ENCODE peak calls at places on chromosomes 16 and 17, in nine cellular contexts. One of them, this sample, is unnamed. For H3K4me1, the result is how much of the 10 kb centered on the place peaks cover.

GRCh38 chr16:7304257-7304656 is 28.4 kb upstream of the RBFOX1 start:
- DNase-seq in neural progenitor cell: peak
- DNase-seq in A549: no peak
- DNase-seq in left ventricle myocardium inferior: no peak
- DNase-seq in lung: no peak
- DNase-seq in heart right ventricle: no peak
- DNase-seq in GM23338: no peak
- DNase-seq in CD8-positive, alpha-beta memory T cell: no peak
- DNase-seq in H1: no peak
- DNase-seq in this sample: no peak

GRCh38 chr17:76196675-76197074 is 43.6 kb downstream of the RNF157 start:
- DNase-seq in left ventricle myocardium inferior: peak
- DNase-seq in heart right ventricle: peak
- DNase-seq in lung: peak
- DNase-seq in A549: no peak
- DNase-seq in CD8-positive, alpha-beta memory T cell: no peak
- DNase-seq in H1: no peak
- DNase-seq in GM23338: no peak
- DNase-seq in neural progenitor cell: no peak
- DNase-seq in this sample: no peak

GRCh38 chr17:7046127-7046724 is 2.3 kb upstream of the SLC16A11 start:
- DNase-seq in left ventricle myocardium inferior: no peak
- DNase-seq in A549: no peak
- DNase-seq in heart right ventricle: no peak
- DNase-seq in neural progenitor cell: peak
- DNase-seq in H1: no peak
- DNase-seq in GM23338: peak
- DNase-seq in CD8-positive, alpha-beta memory T cell: no peak
- DNase-seq in lung: peak
- DNase-seq in this sample: peak

GRCh38 chr17:28279411-28279810 is 39.6 kb upstream of the TMEM97 start:
- DNase-seq in H1: no peak
- DNase-seq in lung: no peak
- DNase-seq in heart right ventricle: no peak
- DNase-seq in A549: no peak
- DNase-seq in left ventricle myocardium inferior: no peak
- DNase-seq in CD8-positive, alpha-beta memory T cell: no peak
- DNase-seq in GM23338: no peak
- DNase-seq in neural progenitor cell: no peak
- DNase-seq in this sample: no peak

GRCh38 chr17:31493656-31494155 is 102.2 kb downstream of the RAB11FIP4 start:
- DNase-seq in CD8-positive, alpha-beta memory T cell: no peak
- DNase-seq in H1: no peak
- DNase-seq in heart right ventricle: no peak
- DNase-seq in lung: no peak
- DNase-seq in GM23338: no peak
- DNase-seq in left ventricle myocardium inferior: no peak
- DNase-seq in neural progenitor cell: no peak
- DNase-seq in A549: no peak
- DNase-seq in this sample: peak

GRCh38 chr16:14486520-14487303 is 143.3 kb downstream of the PARN start:
- DNase-seq in lung: peak
- DNase-seq in A549: peak
- DNase-seq in heart right ventricle: peak
- DNase-seq in GM23338: peak
- DNase-seq in CD8-positive, alpha-beta memory T cell: no peak
- DNase-seq in neural progenitor cell: peak
- DNase-seq in H1: no peak
- DNase-seq in left ventricle myocardium inferior: peak
- DNase-seq in this sample: peak

GRCh38 chr17:61335845-61336655 is 63.6 kb upstream of the TBX2 start:
- DNase-seq in heart right ventricle: peak
- DNase-seq in GM23338: no peak
- DNase-seq in A549: no peak
- DNase-seq in CD8-positive, alpha-beta memory T cell: no peak
- DNase-seq in H1: no peak
- DNase-seq in left ventricle myocardium inferior: no peak
- DNase-seq in lung: peak
- DNase-seq in neural progenitor cell: no peak
- DNase-seq in this sample: peak

GRCh38 chr17:61648587-61648986 is 57.6 kb upstream of the NACA2 start:
- DNase-seq in left ventricle myocardium inferior: no peak
- DNase-seq in neural progenitor cell: no peak
- DNase-seq in H1: no peak
- DNase-seq in A549: no peak
- DNase-seq in GM23338: no peak
- DNase-seq in CD8-positive, alpha-beta memory T cell: no peak
- DNase-seq in heart right ventricle: no peak
- DNase-seq in lung: no peak
- DNase-seq in this sample: no peak

GRCh38 chr17:752620-753219 is 656 bp upstream of the GEMIN4 start:
- DNase-seq in H1: no peak
- DNase-seq in neural progenitor cell: peak
- DNase-seq in left ventricle myocardium inferior: peak
- DNase-seq in A549: peak
- DNase-seq in GM23338: peak
- DNase-seq in CD8-positive, alpha-beta memory T cell: no peak
- DNase-seq in heart right ventricle: peak
- DNase-seq in lung: peak
- DNase-seq in this sample: peak

GRCh38 chr16:21723532-21723931 is 59.8 kb downstream of the OTOA start:
- DNase-seq in neural progenitor cell: no peak
- DNase-seq in lung: no peak
- DNase-seq in left ventricle myocardium inferior: no peak
- DNase-seq in A549: no peak
- DNase-seq in GM23338: no peak
- DNase-seq in CD8-positive, alpha-beta memory T cell: no peak
- DNase-seq in H1: no peak
- DNase-seq in heart right ventricle: no peak
- DNase-seq in this sample: no peak

GRCh38 chr17:47205419-47205963 is 3.7 kb upstream of the MYL4 start:
- DNase-seq in A549: no peak
- DNase-seq in GM23338: peak
- DNase-seq in left ventricle myocardium inferior: peak
- DNase-seq in heart right ventricle: peak
- DNase-seq in H1: no peak
- DNase-seq in CD8-positive, alpha-beta memory T cell: peak
- DNase-seq in neural progenitor cell: no peak
- DNase-seq in lung: peak
- DNase-seq in this sample: peak

GRCh38 chr17:65185686-65186382 is 48.7 kb downstream of the RGS9 start:
- DNase-seq in GM23338: peak
- DNase-seq in lung: no peak
- DNase-seq in A549: no peak
- DNase-seq in left ventricle myocardium inferior: no peak
- DNase-seq in heart right ventricle: no peak
- DNase-seq in CD8-positive, alpha-beta memory T cell: no peak
- DNase-seq in neural progenitor cell: no peak
- DNase-seq in H1: no peak
- DNase-seq in this sample: no peak

GRCh38 chr16:17470871-17471744 is at the start of gene XYLT1:
- DNase-seq in CD8-positive, alpha-beta memory T cell: peak
- DNase-seq in H1: no peak
- DNase-seq in neural progenitor cell: peak
- DNase-seq in GM23338: peak
- DNase-seq in lung: peak
- DNase-seq in A549: peak
- DNase-seq in heart right ventricle: peak
- DNase-seq in left ventricle myocardium inferior: peak
- DNase-seq in this sample: peak

GRCh38 chr16:30559690-30560089 is 1.5 kb upstream of the ZNF764 start:
- DNase-seq in left ventricle myocardium inferior: no peak
- DNase-seq in lung: no peak
- DNase-seq in CD8-positive, alpha-beta memory T cell: no peak
- DNase-seq in heart right ventricle: no peak
- DNase-seq in neural progenitor cell: no peak
- DNase-seq in GM23338: no peak
- DNase-seq in A549: no peak
- DNase-seq in H1: no peak
- DNase-seq in this sample: peak

GRCh38 chr16:30558789-30559377 is 709 bp upstream of the ZNF764 start:
- DNase-seq in left ventricle myocardium inferior: no peak
- DNase-seq in heart right ventricle: no peak
- DNase-seq in lung: no peak
- DNase-seq in neural progenitor cell: no peak
- DNase-seq in H1: no peak
- DNase-seq in GM23338: no peak
- DNase-seq in CD8-positive, alpha-beta memory T cell: no peak
- DNase-seq in A549: no peak
- DNase-seq in this sample: no peak

GRCh38 chr16:30557950-30558788 is at the start of gene ZNF764:
- DNase-seq in H1: peak
- DNase-seq in lung: peak
- DNase-seq in GM23338: peak
- DNase-seq in neural progenitor cell: peak
- DNase-seq in A549: peak
- DNase-seq in heart right ventricle: peak
- DNase-seq in left ventricle myocardium inferior: peak
- DNase-seq in CD8-positive, alpha-beta memory T cell: peak
- DNase-seq in this sample: peak

GRCh38 chr16:30562021-30562420 is 3.8 kb upstream of the ZNF764 start:
- DNase-seq in left ventricle myocardium inferior: no peak
- DNase-seq in A549: no peak
- DNase-seq in GM23338: peak
- DNase-seq in heart right ventricle: no peak
- DNase-seq in lung: no peak
- DNase-seq in H1: no peak
- DNase-seq in neural progenitor cell: no peak
- DNase-seq in CD8-positive, alpha-beta memory T cell: no peak
- DNase-seq in this sample: peak

DNA sequence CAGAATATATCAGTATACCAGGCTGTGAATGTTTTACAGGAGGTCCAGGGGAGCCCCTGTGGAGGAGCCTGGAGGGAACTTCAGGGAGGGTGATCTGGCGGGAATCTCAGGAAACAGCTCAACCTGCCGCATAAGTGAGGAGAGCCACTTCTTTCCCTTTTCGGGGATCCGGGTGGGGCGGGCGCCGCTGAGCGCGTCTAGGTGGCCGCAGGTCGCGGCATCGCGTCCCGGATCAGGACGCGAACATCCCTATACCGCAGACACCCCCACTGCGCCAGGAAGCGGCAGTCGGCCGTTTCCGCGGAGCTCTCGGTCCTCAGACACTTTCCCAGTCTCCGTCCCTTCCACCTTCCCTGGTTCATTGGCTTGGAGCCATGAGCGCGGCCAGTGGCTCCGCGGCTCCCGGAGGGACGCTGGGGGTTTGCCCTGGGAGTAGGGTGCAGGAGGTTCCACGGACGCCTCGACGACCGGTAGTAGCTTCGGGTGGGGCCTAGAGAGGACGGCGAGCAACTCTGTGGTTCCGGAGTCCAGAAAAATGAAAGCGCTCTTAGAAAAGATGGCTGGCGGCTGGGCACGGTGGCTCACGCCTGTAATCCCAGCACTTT is 3.1 kb upstream of the ZNF764 start:
- DNase-seq in lung: peak
- DNase-seq in A549: no peak
- DNase-seq in CD8-positive, alpha-beta memory T cell: no peak
- DNase-seq in H1: no peak
- DNase-seq in left ventricle myocardium inferior: no peak
- DNase-seq in neural progenitor cell: peak
- DNase-seq in GM23338: peak
- DNase-seq in heart right ventricle: peak
- DNase-seq in this sample: peak
- H3K27ac ChIP-seq in lung: peak
- H3K27ac ChIP-seq in A549: peak
- H3K27ac ChIP-seq in CD8-positive, alpha-beta memory T cell: no peak
- H3K27ac ChIP-seq in H1: no peak
- H3K27ac ChIP-seq in left ventricle myocardium inferior: peak
- H3K27ac ChIP-seq in neural progenitor cell: no peak
- H3K27ac ChIP-seq in GM23338: no peak
- H3K27ac ChIP-seq in heart right ventricle: peak
- H3K27ac ChIP-seq in this sample: peak

GRCh38 chr17:38509008-38509771 is 80.9 kb downstream of the ARHGAP23 start:
- DNase-seq in left ventricle myocardium inferior: peak
- DNase-seq in A549: peak
- DNase-seq in CD8-positive, alpha-beta memory T cell: peak
- DNase-seq in neural progenitor cell: peak
- DNase-seq in GM23338: peak
- DNase-seq in H1: peak
- DNase-seq in heart right ventricle: peak
- DNase-seq in lung: peak
- DNase-seq in this sample: peak
- H3K4me3 ChIP-seq in left ventricle myocardium inferior: peak
- H3K4me3 ChIP-seq in A549: no peak
- H3K4me3 ChIP-seq in CD8-positive, alpha-beta memory T cell: peak
- H3K4me3 ChIP-seq in neural progenitor cell: peak
- H3K4me3 ChIP-seq in GM23338: peak
- H3K4me3 ChIP-seq in H1: peak
- H3K4me3 ChIP-seq in heart right ventricle: peak
- H3K4me3 ChIP-seq in lung: no peak
- H3K4me3 ChIP-seq in this sample: no peak

DNA sequence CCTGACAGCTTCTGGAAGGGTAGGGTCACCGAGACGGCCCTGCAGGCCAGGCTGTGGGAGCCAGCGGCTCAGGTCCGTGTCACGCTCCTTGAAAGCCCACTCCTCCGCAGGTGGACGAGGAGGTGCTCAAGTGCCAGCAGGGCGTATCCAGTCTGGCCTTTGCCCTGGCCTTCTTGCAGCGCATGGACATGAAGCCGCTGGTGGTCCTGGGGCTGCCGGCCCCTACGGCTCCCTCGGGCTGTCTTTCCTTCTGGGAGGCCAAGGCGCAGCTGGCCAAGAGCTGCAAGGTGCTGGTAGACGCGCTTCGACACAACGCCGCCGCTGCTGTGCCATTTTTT is 1.1 kb downstream of the NAGS start:
- DNase-seq in CD8-positive, alpha-beta memory T cell: no peak
- DNase-seq in GM23338: no peak
- DNase-seq in A549: no peak
- DNase-seq in H1: no peak
- DNase-seq in left ventricle myocardium inferior: no peak
- DNase-seq in neural progenitor cell: no peak
- DNase-seq in lung: no peak
- DNase-seq in heart right ventricle: no peak
- DNase-seq in this sample: no peak
- H3K4me1 ChIP-seq in CD8-positive, alpha-beta memory T cell: under half
- H3K4me1 ChIP-seq in GM23338: under half
- H3K4me1 ChIP-seq in A549: under half
- H3K4me1 ChIP-seq in H1: under half
- H3K4me1 ChIP-seq in left ventricle myocardium inferior: under half
- H3K4me1 ChIP-seq in neural progenitor cell: under half
- H3K4me1 ChIP-seq in lung: under half
- H3K4me1 ChIP-seq in heart right ventricle: under half
- H3K4me1 ChIP-seq in this sample: under half

DNA sequence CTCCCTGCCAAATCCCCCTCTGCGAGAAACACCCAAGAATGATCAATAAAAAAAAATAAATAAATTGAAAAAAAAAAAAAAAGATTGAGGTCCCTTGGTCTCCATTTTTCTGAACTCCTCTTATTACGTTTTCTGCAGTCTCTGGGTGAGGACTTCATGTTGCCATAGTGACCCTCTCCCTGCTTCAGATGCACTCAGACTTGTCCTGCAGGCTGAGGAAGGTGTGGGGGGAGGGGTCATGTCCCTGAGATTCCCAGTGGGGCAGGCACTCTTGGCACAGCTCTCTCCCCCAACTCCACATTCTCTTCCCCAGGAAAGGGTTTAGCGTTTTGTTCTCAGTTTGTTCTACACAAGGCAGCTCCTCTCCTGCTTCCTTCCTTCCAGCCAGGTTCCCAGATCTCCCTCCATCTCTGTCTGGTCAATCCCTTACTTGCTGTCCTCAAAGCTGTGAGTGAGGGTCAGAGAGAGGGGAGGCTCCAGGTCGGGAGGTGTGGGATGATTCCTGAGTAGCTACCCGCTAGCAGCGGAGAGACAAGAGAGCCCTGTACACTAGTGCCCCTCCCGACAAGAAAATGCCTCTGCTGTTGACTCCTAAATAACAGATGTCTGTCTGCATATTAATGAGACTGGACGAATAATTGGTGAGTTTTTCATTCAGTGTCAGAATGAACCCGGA is 9.1 kb downstream of the RND2 start:
- DNase-seq in lung: no peak
- DNase-seq in A549: no peak
- DNase-seq in heart right ventricle: no peak
- DNase-seq in neural progenitor cell: peak
- DNase-seq in left ventricle myocardium inferior: no peak
- DNase-seq in CD8-positive, alpha-beta memory T cell: no peak
- DNase-seq in H1: no peak
- DNase-seq in GM23338: peak
- DNase-seq in this sample: no peak
- H3K27ac ChIP-seq in lung: no peak
- H3K27ac ChIP-seq in A549: no peak
- H3K27ac ChIP-seq in heart right ventricle: no peak
- H3K27ac ChIP-seq in neural progenitor cell: peak
- H3K27ac ChIP-seq in left ventricle myocardium inferior: no peak
- H3K27ac ChIP-seq in CD8-positive, alpha-beta memory T cell: no peak
- H3K27ac ChIP-seq in H1: peak
- H3K27ac ChIP-seq in GM23338: peak
- H3K27ac ChIP-seq in this sample: no peak

This sample was measured in small intestine.